ENCODE peak calls at places on chromosomes 1 and 21, in nine cellular contexts. One of them, this sample, is unnamed.

GRCh38 chr1:248837794-248838356 is at the start of gene ZNF672:
- DNase-seq in GM13976: peak
- DNase-seq in endothelial cell: peak
- DNase-seq in right atrium auricular region: peak
- DNase-seq in uterus: peak
- DNase-seq in B cell: peak
- DNase-seq in upper lobe of right lung: peak
- DNase-seq in choroid plexus epithelial cell: peak
- DNase-seq in CD8-positive, alpha-beta T cell: peak
- DNase-seq in this sample: peak

GRCh38 chr1:23114424-23115079 is 54.1 kb downstream of the LUZP1 start:
- DNase-seq in GM13976: no peak
- DNase-seq in endothelial cell: no peak
- DNase-seq in right atrium auricular region: no peak
- DNase-seq in uterus: no peak
- DNase-seq in B cell: no peak
- DNase-seq in upper lobe of right lung: no peak
- DNase-seq in choroid plexus epithelial cell: peak
- DNase-seq in CD8-positive, alpha-beta T cell: no peak
- DNase-seq in this sample: no peak

GRCh38 chr1:153617677-153618076 is 1.6 kb upstream of the S100A14 start:
- DNase-seq in GM13976: peak
- DNase-seq in endothelial cell: peak
- DNase-seq in right atrium auricular region: peak
- DNase-seq in uterus: peak
- DNase-seq in B cell: peak
- DNase-seq in upper lobe of right lung: no peak
- DNase-seq in choroid plexus epithelial cell: no peak
- DNase-seq in CD8-positive, alpha-beta T cell: no peak
- DNase-seq in this sample: peak

GRCh38 chr1:11519629-11520031 is 40.7 kb downstream of the DISP3 start:
- DNase-seq in GM13976: no peak
- DNase-seq in endothelial cell: no peak
- DNase-seq in right atrium auricular region: no peak
- DNase-seq in uterus: no peak
- DNase-seq in B cell: no peak
- DNase-seq in upper lobe of right lung: no peak
- DNase-seq in choroid plexus epithelial cell: no peak
- DNase-seq in CD8-positive, alpha-beta T cell: no peak
- DNase-seq in this sample: no peak

GRCh38 chr21:40255665-40256064 is 388.4 kb downstream of the PCP4 start:
- DNase-seq in GM13976: no peak
- DNase-seq in endothelial cell: no peak
- DNase-seq in right atrium auricular region: no peak
- DNase-seq in uterus: no peak
- DNase-seq in B cell: no peak
- DNase-seq in upper lobe of right lung: no peak
- DNase-seq in choroid plexus epithelial cell: no peak
- DNase-seq in CD8-positive, alpha-beta T cell: no peak
- DNase-seq in this sample: no peak

GRCh38 chr21:44831227-44831626 is 13.4 kb upstream of the SUMO3 start:
- DNase-seq in GM13976: peak
- DNase-seq in endothelial cell: no peak
- DNase-seq in right atrium auricular region: no peak
- DNase-seq in uterus: no peak
- DNase-seq in B cell: no peak
- DNase-seq in upper lobe of right lung: no peak
- DNase-seq in choroid plexus epithelial cell: no peak
- DNase-seq in CD8-positive, alpha-beta T cell: no peak
- DNase-seq in this sample: no peak

GRCh38 chr1:46396429-46397398 is 2.6 kb downstream of the FAAH start:
- DNase-seq in GM13976: no peak
- DNase-seq in endothelial cell: no peak
- DNase-seq in right atrium auricular region: no peak
- DNase-seq in uterus: no peak
- DNase-seq in B cell: no peak
- DNase-seq in upper lobe of right lung: no peak
- DNase-seq in choroid plexus epithelial cell: no peak
- DNase-seq in CD8-positive, alpha-beta T cell: no peak
- DNase-seq in this sample: no peak

GRCh38 chr21:16192900-16193299 is 463.1 kb downstream of the USP25 start:
- DNase-seq in GM13976: no peak
- DNase-seq in endothelial cell: no peak
- DNase-seq in right atrium auricular region: peak
- DNase-seq in uterus: no peak
- DNase-seq in B cell: no peak
- DNase-seq in upper lobe of right lung: no peak
- DNase-seq in choroid plexus epithelial cell: peak
- DNase-seq in CD8-positive, alpha-beta T cell: no peak
- DNase-seq in this sample: no peak

GRCh38 chr1:244552336-244552735 is 91.3 kb downstream of the CATSPERE start:
- DNase-seq in GM13976: no peak
- DNase-seq in endothelial cell: no peak
- DNase-seq in right atrium auricular region: no peak
- DNase-seq in uterus: no peak
- DNase-seq in B cell: no peak
- DNase-seq in upper lobe of right lung: no peak
- DNase-seq in choroid plexus epithelial cell: peak
- DNase-seq in CD8-positive, alpha-beta T cell: no peak
- DNase-seq in this sample: no peak

GRCh38 chr1:245211035-245211749 is 56.4 kb downstream of the KIF26B start:
- DNase-seq in GM13976: no peak
- DNase-seq in endothelial cell: no peak
- DNase-seq in right atrium auricular region: no peak
- DNase-seq in uterus: no peak
- DNase-seq in B cell: no peak
- DNase-seq in upper lobe of right lung: peak
- DNase-seq in choroid plexus epithelial cell: no peak
- DNase-seq in CD8-positive, alpha-beta T cell: no peak
- DNase-seq in this sample: no peak

GRCh38 chr1:91883470-91883869 is 2.5 kb downstream of the TGFBR3 start:
- DNase-seq in GM13976: peak
- DNase-seq in endothelial cell: no peak
- DNase-seq in right atrium auricular region: no peak
- DNase-seq in uterus: no peak
- DNase-seq in B cell: peak
- DNase-seq in upper lobe of right lung: no peak
- DNase-seq in choroid plexus epithelial cell: peak
- DNase-seq in CD8-positive, alpha-beta T cell: no peak
- DNase-seq in this sample: no peak
- TF ChIP-seq CTCF in GM13976: peak
- TF ChIP-seq CTCF in endothelial cell: no peak
- TF ChIP-seq CTCF in right atrium auricular region: peak
- TF ChIP-seq CTCF in uterus: peak
- TF ChIP-seq CTCF in B cell: peak
- TF ChIP-seq CTCF in upper lobe of right lung: peak
- TF ChIP-seq CTCF in choroid plexus epithelial cell: peak
- TF ChIP-seq CTCF in CD8-positive, alpha-beta T cell: peak
- TF ChIP-seq CTCF in this sample: peak

GRCh38 chr1:15583016-15583706 is 1.7 kb downstream of the AGMAT start:
- DNase-seq in GM13976: no peak
- DNase-seq in endothelial cell: no peak
- DNase-seq in right atrium auricular region: no peak
- DNase-seq in uterus: no peak
- DNase-seq in B cell: no peak
- DNase-seq in upper lobe of right lung: no peak
- DNase-seq in choroid plexus epithelial cell: no peak
- DNase-seq in CD8-positive, alpha-beta T cell: no peak
- DNase-seq in this sample: no peak

GRCh38 chr1:15578921-15579682 is 5.7 kb downstream of the AGMAT start:
- DNase-seq in GM13976: peak
- DNase-seq in endothelial cell: no peak
- DNase-seq in right atrium auricular region: no peak
- DNase-seq in uterus: no peak
- DNase-seq in B cell: peak
- DNase-seq in upper lobe of right lung: peak
- DNase-seq in choroid plexus epithelial cell: no peak
- DNase-seq in CD8-positive, alpha-beta T cell: peak
- DNase-seq in this sample: no peak

GRCh38 chr1:15579683-15580047 is 5.2 kb downstream of the AGMAT start:
- DNase-seq in GM13976: peak
- DNase-seq in endothelial cell: no peak
- DNase-seq in right atrium auricular region: no peak
- DNase-seq in uterus: no peak
- DNase-seq in B cell: no peak
- DNase-seq in upper lobe of right lung: no peak
- DNase-seq in choroid plexus epithelial cell: no peak
- DNase-seq in CD8-positive, alpha-beta T cell: no peak
- DNase-seq in this sample: no peak

DNA sequence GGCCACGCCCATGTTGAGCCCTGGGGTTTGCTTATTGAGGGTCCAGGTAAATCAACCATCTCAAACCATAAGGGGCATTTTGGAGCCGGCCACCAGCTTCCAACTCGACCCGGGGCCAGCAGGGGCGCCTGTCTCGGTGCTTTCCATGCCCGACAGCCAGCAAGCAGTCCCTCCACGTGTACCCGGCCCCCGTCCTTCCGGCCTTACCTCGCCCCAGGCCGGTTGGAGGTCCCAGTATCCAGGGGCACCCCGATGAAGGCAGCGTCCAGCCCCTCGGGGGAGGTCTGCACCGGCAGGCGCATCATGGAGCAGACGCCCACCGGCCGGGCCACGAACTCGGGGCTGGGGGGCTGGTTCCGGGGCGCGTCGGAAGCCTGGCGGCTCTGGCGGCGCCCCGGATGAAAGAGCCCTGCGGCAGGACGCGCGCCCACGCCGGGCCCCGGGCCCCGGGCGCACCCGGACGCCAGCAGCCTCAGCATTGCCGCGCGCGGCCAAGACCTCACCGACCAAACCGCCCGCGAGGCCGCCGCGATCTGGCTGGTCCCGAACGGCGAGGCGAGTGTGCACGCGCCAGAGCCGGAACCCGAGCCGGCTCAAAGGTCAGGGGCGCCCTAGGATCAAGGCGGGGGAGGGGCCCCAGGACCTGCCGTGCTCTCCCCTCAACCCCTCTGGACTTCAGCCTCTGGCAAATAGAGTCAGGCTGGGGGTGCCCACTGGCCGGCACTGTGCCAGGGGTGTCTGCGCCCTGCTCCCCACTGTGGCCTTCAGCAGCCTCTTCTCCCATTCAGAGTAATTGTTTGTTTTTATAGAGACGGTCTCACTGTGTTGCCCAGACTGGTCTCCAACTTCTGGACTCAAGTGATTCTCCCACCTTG is at the start of gene AGMAT:
- DNase-seq in GM13976: peak
- DNase-seq in endothelial cell: peak
- DNase-seq in right atrium auricular region: no peak
- DNase-seq in uterus: peak
- DNase-seq in B cell: peak
- DNase-seq in upper lobe of right lung: peak
- DNase-seq in choroid plexus epithelial cell: peak
- DNase-seq in CD8-positive, alpha-beta T cell: peak
- DNase-seq in this sample: peak
- TF ChIP-seq CTCF in GM13976: peak
- TF ChIP-seq CTCF in endothelial cell: peak
- TF ChIP-seq CTCF in right atrium auricular region: no peak
- TF ChIP-seq CTCF in uterus: no peak
- TF ChIP-seq CTCF in B cell: peak
- TF ChIP-seq CTCF in upper lobe of right lung: peak
- TF ChIP-seq CTCF in choroid plexus epithelial cell: peak
- TF ChIP-seq CTCF in CD8-positive, alpha-beta T cell: no peak
- TF ChIP-seq CTCF in this sample: peak

GRCh38 chr1:205936316-205936715 is 6.9 kb downstream of the SLC26A9 start:
- DNase-seq in GM13976: no peak
- DNase-seq in endothelial cell: no peak
- DNase-seq in right atrium auricular region: no peak
- DNase-seq in uterus: no peak
- DNase-seq in B cell: no peak
- DNase-seq in upper lobe of right lung: peak
- DNase-seq in choroid plexus epithelial cell: no peak
- DNase-seq in CD8-positive, alpha-beta T cell: no peak
- DNase-seq in this sample: no peak
- TF ChIP-seq CTCF in GM13976: no peak
- TF ChIP-seq CTCF in endothelial cell: no peak
- TF ChIP-seq CTCF in right atrium auricular region: no peak
- TF ChIP-seq CTCF in uterus: no peak
- TF ChIP-seq CTCF in B cell: no peak
- TF ChIP-seq CTCF in upper lobe of right lung: no peak
- TF ChIP-seq CTCF in choroid plexus epithelial cell: no peak
- TF ChIP-seq CTCF in CD8-positive, alpha-beta T cell: no peak
- TF ChIP-seq CTCF in this sample: no peak

GRCh38 chr1:26237230-26237966 is 3.4 kb downstream of the CEP85 start:
- DNase-seq in GM13976: no peak
- DNase-seq in endothelial cell: no peak
- DNase-seq in right atrium auricular region: no peak
- DNase-seq in uterus: no peak
- DNase-seq in B cell: no peak
- DNase-seq in upper lobe of right lung: no peak
- DNase-seq in choroid plexus epithelial cell: peak
- DNase-seq in CD8-positive, alpha-beta T cell: no peak
- DNase-seq in this sample: no peak

GRCh38 chr1:26239936-26240335 is 5.9 kb downstream of the CEP85 start:
- DNase-seq in GM13976: no peak
- DNase-seq in endothelial cell: no peak
- DNase-seq in right atrium auricular region: no peak
- DNase-seq in uterus: no peak
- DNase-seq in B cell: no peak
- DNase-seq in upper lobe of right lung: no peak
- DNase-seq in choroid plexus epithelial cell: peak
- DNase-seq in CD8-positive, alpha-beta T cell: no peak
- DNase-seq in this sample: no peak

GRCh38 chr1:26234644-26235384 is 814 bp downstream of the CEP85 start:
- DNase-seq in GM13976: peak
- DNase-seq in endothelial cell: no peak
- DNase-seq in right atrium auricular region: no peak
- DNase-seq in uterus: no peak
- DNase-seq in B cell: no peak
- DNase-seq in upper lobe of right lung: no peak
- DNase-seq in choroid plexus epithelial cell: peak
- DNase-seq in CD8-positive, alpha-beta T cell: peak
- DNase-seq in this sample: no peak

GRCh38 chr1:26233903-26234643 is at the start of gene CEP85:
- DNase-seq in GM13976: peak
- DNase-seq in endothelial cell: peak
- DNase-seq in right atrium auricular region: peak
- DNase-seq in uterus: peak
- DNase-seq in B cell: peak
- DNase-seq in upper lobe of right lung: peak
- DNase-seq in choroid plexus epithelial cell: peak
- DNase-seq in CD8-positive, alpha-beta T cell: peak
- DNase-seq in this sample: peak
- TF ChIP-seq CTCF in GM13976: peak
- TF ChIP-seq CTCF in endothelial cell: peak
- TF ChIP-seq CTCF in right atrium auricular region: peak
- TF ChIP-seq CTCF in uterus: peak
- TF ChIP-seq CTCF in B cell: peak
- TF ChIP-seq CTCF in upper lobe of right lung: peak
- TF ChIP-seq CTCF in choroid plexus epithelial cell: peak
- TF ChIP-seq CTCF in CD8-positive, alpha-beta T cell: peak
- TF ChIP-seq CTCF in this sample: peak

DNA sequence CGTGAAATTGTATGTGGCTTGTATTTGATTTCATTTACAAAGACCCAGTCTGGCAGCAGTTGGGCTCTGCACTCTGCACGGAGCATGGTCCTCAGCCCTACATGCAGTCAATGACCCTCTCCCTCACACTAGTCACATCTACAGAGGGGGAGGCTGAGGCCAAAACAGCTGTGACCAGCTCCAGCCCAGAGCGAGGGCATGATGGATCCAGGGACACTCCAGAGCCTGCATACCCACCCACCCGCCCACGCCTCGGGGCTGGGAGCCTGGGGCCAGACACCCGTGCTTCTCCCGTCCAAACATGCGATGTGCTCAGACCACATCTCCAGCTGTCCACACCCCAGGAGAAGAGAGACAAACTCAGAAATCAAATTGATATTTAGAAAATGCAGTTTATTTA is 14.0 kb upstream of the PRDM16 start:
- DNase-seq in GM13976: no peak
- DNase-seq in endothelial cell: no peak
- DNase-seq in right atrium auricular region: no peak
- DNase-seq in uterus: no peak
- DNase-seq in B cell: no peak
- DNase-seq in upper lobe of right lung: no peak
- DNase-seq in choroid plexus epithelial cell: no peak
- DNase-seq in CD8-positive, alpha-beta T cell: no peak
- DNase-seq in this sample: no peak
- TF ChIP-seq CTCF in GM13976: no peak
- TF ChIP-seq CTCF in endothelial cell: no peak
- TF ChIP-seq CTCF in right atrium auricular region: no peak
- TF ChIP-seq CTCF in uterus: no peak
- TF ChIP-seq CTCF in B cell: no peak
- TF ChIP-seq CTCF in upper lobe of right lung: no peak
- TF ChIP-seq CTCF in choroid plexus epithelial cell: no peak
- TF ChIP-seq CTCF in CD8-positive, alpha-beta T cell: no peak
- TF ChIP-seq CTCF in this sample: no peak

This sample was measured in natural killer cell.